ENCODE peak calls at places on chromosomes 5 and 9, in nine cellular contexts. One of them, this sample, is unnamed. For H3K4me1, the result is how much of the 10 kb centered on the place peaks cover.

GRCh38 chr5:16615737-16616535 is 861 bp downstream of the RETREG1 start:
- DNase-seq in HepG2: no peak
- DNase-seq in osteoblast: peak
- DNase-seq in PC-3: peak
- DNase-seq in adrenal gland: no peak
- DNase-seq in prostate gland: no peak
- DNase-seq in stomach: no peak
- DNase-seq in Caco-2: no peak
- DNase-seq in upper lobe of left lung: no peak
- DNase-seq in this sample: no peak

GRCh38 chr9:112489876-112490661 is 3.4 kb downstream of the KIAA1958 start:
- DNase-seq in PC-3: no peak
- DNase-seq in prostate gland: no peak
- DNase-seq in adrenal gland: no peak
- DNase-seq in upper lobe of left lung: no peak
- DNase-seq in stomach: no peak
- DNase-seq in osteoblast: no peak
- DNase-seq in HepG2: peak
- DNase-seq in Caco-2: no peak
- DNase-seq in this sample: no peak

GRCh38 chr5:74187757-74188156 is 452.8 kb downstream of the ENC1 start:
- DNase-seq in stomach: no peak
- DNase-seq in PC-3: no peak
- DNase-seq in prostate gland: no peak
- DNase-seq in HepG2: no peak
- DNase-seq in adrenal gland: no peak
- DNase-seq in Caco-2: no peak
- DNase-seq in osteoblast: no peak
- DNase-seq in upper lobe of left lung: no peak
- DNase-seq in this sample: no peak

GRCh38 chr9:108074900-108075299 is 585.3 kb upstream of the KLF4 start:
- DNase-seq in stomach: no peak
- DNase-seq in Caco-2: no peak
- DNase-seq in upper lobe of left lung: no peak
- DNase-seq in PC-3: no peak
- DNase-seq in prostate gland: no peak
- DNase-seq in adrenal gland: no peak
- DNase-seq in osteoblast: no peak
- DNase-seq in HepG2: no peak
- DNase-seq in this sample: no peak

GRCh38 chr5:140240987-140241706 is 61.8 kb downstream of the PFDN1 start:
- DNase-seq in upper lobe of left lung: peak
- DNase-seq in HepG2: peak
- DNase-seq in adrenal gland: peak
- DNase-seq in prostate gland: peak
- DNase-seq in Caco-2: peak
- DNase-seq in osteoblast: peak
- DNase-seq in PC-3: peak
- DNase-seq in stomach: peak
- DNase-seq in this sample: peak

GRCh38 chr9:16726718-16727451 is 143.6 kb downstream of the BNC2 start:
- DNase-seq in adrenal gland: peak
- DNase-seq in PC-3: peak
- DNase-seq in HepG2: no peak
- DNase-seq in stomach: peak
- DNase-seq in prostate gland: peak
- DNase-seq in upper lobe of left lung: peak
- DNase-seq in osteoblast: peak
- DNase-seq in Caco-2: peak
- DNase-seq in this sample: peak

GRCh38 chr5:80736730-80737129 is 81.9 kb upstream of the DHFR start:
- DNase-seq in upper lobe of left lung: no peak
- DNase-seq in adrenal gland: no peak
- DNase-seq in stomach: no peak
- DNase-seq in PC-3: peak
- DNase-seq in Caco-2: no peak
- DNase-seq in osteoblast: no peak
- DNase-seq in prostate gland: no peak
- DNase-seq in HepG2: no peak
- DNase-seq in this sample: no peak

GRCh38 chr5:180121799-180122198 is 50.2 kb upstream of the RNF130 start:
- DNase-seq in prostate gland: no peak
- DNase-seq in PC-3: no peak
- DNase-seq in osteoblast: peak
- DNase-seq in adrenal gland: no peak
- DNase-seq in upper lobe of left lung: no peak
- DNase-seq in stomach: no peak
- DNase-seq in HepG2: no peak
- DNase-seq in Caco-2: no peak
- DNase-seq in this sample: no peak

GRCh38 chr9:13035822-13036221 is 243.7 kb downstream of the MPDZ start:
- DNase-seq in upper lobe of left lung: no peak
- DNase-seq in osteoblast: peak
- DNase-seq in PC-3: peak
- DNase-seq in stomach: no peak
- DNase-seq in adrenal gland: no peak
- DNase-seq in Caco-2: no peak
- DNase-seq in prostate gland: no peak
- DNase-seq in HepG2: no peak
- DNase-seq in this sample: no peak

GRCh38 chr9:13034696-13035006 is 244.8 kb downstream of the MPDZ start:
- DNase-seq in upper lobe of left lung: no peak
- DNase-seq in adrenal gland: no peak
- DNase-seq in prostate gland: no peak
- DNase-seq in Caco-2: no peak
- DNase-seq in stomach: no peak
- DNase-seq in HepG2: no peak
- DNase-seq in osteoblast: peak
- DNase-seq in PC-3: no peak
- DNase-seq in this sample: no peak

GRCh38 chr9:13032585-13032984 is 246.9 kb downstream of the MPDZ start:
- DNase-seq in Caco-2: no peak
- DNase-seq in upper lobe of left lung: no peak
- DNase-seq in osteoblast: no peak
- DNase-seq in PC-3: no peak
- DNase-seq in prostate gland: no peak
- DNase-seq in HepG2: no peak
- DNase-seq in adrenal gland: no peak
- DNase-seq in stomach: no peak
- DNase-seq in this sample: no peak

GRCh38 chr9:13033959-13034695 is 245.4 kb downstream of the MPDZ start:
- DNase-seq in Caco-2: peak
- DNase-seq in PC-3: peak
- DNase-seq in HepG2: peak
- DNase-seq in osteoblast: peak
- DNase-seq in adrenal gland: peak
- DNase-seq in prostate gland: peak
- DNase-seq in upper lobe of left lung: peak
- DNase-seq in stomach: peak
- DNase-seq in this sample: peak
- TF ChIP-seq CTCF in Caco-2: peak
- TF ChIP-seq CTCF in PC-3: peak
- TF ChIP-seq CTCF in HepG2: peak
- TF ChIP-seq CTCF in osteoblast: peak
- TF ChIP-seq CTCF in adrenal gland: peak
- TF ChIP-seq CTCF in prostate gland: peak
- TF ChIP-seq CTCF in upper lobe of left lung: peak
- TF ChIP-seq CTCF in stomach: no peak
- TF ChIP-seq CTCF in this sample: peak

GRCh38 chr5:136053336-136054121 is 24.7 kb downstream of the TGFBI start:
- DNase-seq in prostate gland: no peak
- DNase-seq in stomach: no peak
- DNase-seq in PC-3: peak
- DNase-seq in upper lobe of left lung: peak
- DNase-seq in HepG2: peak
- DNase-seq in osteoblast: peak
- DNase-seq in adrenal gland: no peak
- DNase-seq in Caco-2: peak
- DNase-seq in this sample: no peak
- H3K4me1 ChIP-seq in prostate gland: under half
- H3K4me1 ChIP-seq in stomach: under half
- H3K4me1 ChIP-seq in PC-3: under half
- H3K4me1 ChIP-seq in upper lobe of left lung: under half
- H3K4me1 ChIP-seq in HepG2: half or more
- H3K4me1 ChIP-seq in osteoblast: half or more
- H3K4me1 ChIP-seq in adrenal gland: under half
- H3K4me1 ChIP-seq in Caco-2: half or more
- H3K4me1 ChIP-seq in this sample: under half

GRCh38 chr9:134210908-134211810 is 46.8 kb upstream of the RNU6ATAC start:
- DNase-seq in PC-3: no peak
- DNase-seq in prostate gland: peak
- DNase-seq in upper lobe of left lung: no peak
- DNase-seq in HepG2: no peak
- DNase-seq in adrenal gland: no peak
- DNase-seq in stomach: no peak
- DNase-seq in osteoblast: peak
- DNase-seq in Caco-2: no peak
- DNase-seq in this sample: peak

GRCh38 chr9:134213508-134214394 is 49.4 kb upstream of the RNU6ATAC start:
- DNase-seq in osteoblast: peak
- DNase-seq in PC-3: no peak
- DNase-seq in prostate gland: no peak
- DNase-seq in adrenal gland: no peak
- DNase-seq in stomach: no peak
- DNase-seq in HepG2: no peak
- DNase-seq in upper lobe of left lung: no peak
- DNase-seq in Caco-2: no peak
- DNase-seq in this sample: no peak

GRCh38 chr9:134211811-134212460 is 47.6 kb upstream of the RNU6ATAC start:
- DNase-seq in Caco-2: no peak
- DNase-seq in HepG2: no peak
- DNase-seq in PC-3: no peak
- DNase-seq in osteoblast: peak
- DNase-seq in prostate gland: no peak
- DNase-seq in upper lobe of left lung: no peak
- DNase-seq in stomach: no peak
- DNase-seq in adrenal gland: no peak
- DNase-seq in this sample: no peak

GRCh38 chr9:134214395-134214765 is 50.0 kb upstream of the RNU6ATAC start:
- DNase-seq in adrenal gland: no peak
- DNase-seq in osteoblast: no peak
- DNase-seq in upper lobe of left lung: no peak
- DNase-seq in Caco-2: no peak
- DNase-seq in stomach: no peak
- DNase-seq in prostate gland: no peak
- DNase-seq in PC-3: no peak
- DNase-seq in HepG2: peak
- DNase-seq in this sample: no peak

DNA sequence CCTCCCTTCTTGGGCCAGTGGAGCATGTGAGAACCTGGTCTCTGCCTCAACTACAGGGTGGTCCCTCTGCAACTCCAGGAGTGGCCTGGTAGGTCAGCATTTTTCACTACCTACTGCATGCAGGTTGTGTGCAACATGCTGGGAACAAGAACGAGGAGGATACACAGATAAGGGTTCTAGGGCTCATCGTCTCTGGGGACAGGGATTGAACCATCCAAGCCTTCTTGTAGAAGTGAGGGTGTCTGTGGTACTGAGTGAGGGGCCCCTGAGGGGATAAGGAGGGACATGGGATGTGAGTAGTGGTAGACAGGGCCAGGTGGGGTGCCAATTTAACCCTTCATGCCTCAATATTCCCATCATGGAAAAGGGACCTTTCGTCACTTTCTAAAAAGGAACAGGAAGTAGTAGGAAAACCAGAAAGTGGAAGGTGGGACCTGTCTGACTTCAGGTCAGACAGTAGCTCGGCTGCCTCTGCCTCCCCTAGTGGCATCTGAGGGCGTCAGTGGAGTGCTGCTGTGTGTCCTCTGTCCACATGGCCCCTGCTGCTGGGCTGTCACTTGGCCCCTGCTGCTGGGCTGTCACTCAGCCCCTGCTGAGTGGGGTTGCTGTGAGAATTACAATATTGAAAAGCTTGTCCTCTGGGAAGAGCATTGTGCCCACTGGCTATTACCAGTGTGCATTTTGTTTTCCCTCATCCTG is 48.6 kb upstream of the RNU6ATAC start:
- DNase-seq in HepG2: no peak
- DNase-seq in Caco-2: no peak
- DNase-seq in stomach: no peak
- DNase-seq in osteoblast: peak
- DNase-seq in PC-3: no peak
- DNase-seq in upper lobe of left lung: no peak
- DNase-seq in prostate gland: no peak
- DNase-seq in adrenal gland: no peak
- DNase-seq in this sample: no peak
- TF ChIP-seq CTCF in HepG2: no peak
- TF ChIP-seq CTCF in Caco-2: no peak
- TF ChIP-seq CTCF in stomach: no peak
- TF ChIP-seq CTCF in osteoblast: no peak
- TF ChIP-seq CTCF in PC-3: no peak
- TF ChIP-seq CTCF in upper lobe of left lung: no peak
- TF ChIP-seq CTCF in prostate gland: no peak
- TF ChIP-seq CTCF in adrenal gland: no peak
- TF ChIP-seq CTCF in this sample: no peak

GRCh38 chr5:151779531-151780125 is 7.9 kb downstream of the G3BP1 start:
- DNase-seq in Caco-2: no peak
- DNase-seq in HepG2: no peak
- DNase-seq in adrenal gland: no peak
- DNase-seq in stomach: no peak
- DNase-seq in PC-3: no peak
- DNase-seq in upper lobe of left lung: no peak
- DNase-seq in prostate gland: no peak
- DNase-seq in osteoblast: no peak
- DNase-seq in this sample: no peak

GRCh38 chr5:151784141-151784540 is 12.4 kb downstream of the G3BP1 start:
- DNase-seq in osteoblast: no peak
- DNase-seq in Caco-2: no peak
- DNase-seq in prostate gland: no peak
- DNase-seq in PC-3: no peak
- DNase-seq in stomach: no peak
- DNase-seq in HepG2: no peak
- DNase-seq in adrenal gland: no peak
- DNase-seq in upper lobe of left lung: no peak
- DNase-seq in this sample: no peak

GRCh38 chr5:151780348-151780747 is 8.6 kb downstream of the G3BP1 start:
- DNase-seq in adrenal gland: no peak
- DNase-seq in stomach: no peak
- DNase-seq in Caco-2: no peak
- DNase-seq in PC-3: no peak
- DNase-seq in upper lobe of left lung: no peak
- DNase-seq in prostate gland: no peak
- DNase-seq in HepG2: no peak
- DNase-seq in osteoblast: no peak
- DNase-seq in this sample: no peak

GRCh38 chr5:151786468-151786867 is 14.7 kb downstream of the G3BP1 start:
- DNase-seq in osteoblast: no peak
- DNase-seq in HepG2: no peak
- DNase-seq in PC-3: no peak
- DNase-seq in adrenal gland: no peak
- DNase-seq in stomach: no peak
- DNase-seq in prostate gland: no peak
- DNase-seq in upper lobe of left lung: no peak
- DNase-seq in Caco-2: no peak
- DNase-seq in this sample: no peak

DNA sequence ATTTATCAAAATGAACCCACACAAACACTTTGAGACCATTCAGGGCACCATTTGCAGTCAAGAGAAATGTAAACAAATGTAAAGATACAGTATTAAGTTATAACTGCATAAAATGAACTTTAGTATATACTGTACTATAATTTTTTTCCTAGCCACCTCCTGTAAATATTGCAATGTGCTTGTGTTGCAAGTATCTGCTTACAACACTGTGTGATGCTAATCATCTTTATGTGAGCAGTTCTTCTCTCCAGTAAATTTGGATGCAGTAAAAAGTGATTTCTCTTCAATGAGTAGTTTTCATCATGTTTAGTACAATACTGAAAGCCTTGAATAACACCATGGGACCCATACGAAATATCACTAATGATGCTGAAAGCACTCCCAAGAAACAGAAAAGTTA is 9.4 kb downstream of the G3BP1 start:
- DNase-seq in upper lobe of left lung: no peak
- DNase-seq in prostate gland: no peak
- DNase-seq in adrenal gland: no peak
- DNase-seq in Caco-2: no peak
- DNase-seq in PC-3: no peak
- DNase-seq in stomach: no peak
- DNase-seq in HepG2: no peak
- DNase-seq in osteoblast: no peak
- DNase-seq in this sample: no peak
- H3K4me1 ChIP-seq in upper lobe of left lung: half or more
- H3K4me1 ChIP-seq in prostate gland: under half
- H3K4me1 ChIP-seq in adrenal gland: under half
- H3K4me1 ChIP-seq in Caco-2: half or more
- H3K4me1 ChIP-seq in PC-3: under half
- H3K4me1 ChIP-seq in stomach: half or more
- H3K4me1 ChIP-seq in HepG2: half or more
- H3K4me1 ChIP-seq in osteoblast: under half
- H3K4me1 ChIP-seq in this sample: under half